ENCODE peak calls at places on chromosomes 7 and 10, in ten cellular contexts. One of them, this sample, is unnamed.

GRCh38 chr10:99555371-99556224 is 22.9 kb downstream of the NKX2-3 start:
- DNase-seq in lung microvascular endothelial cell: no peak
- DNase-seq in glomerular endothelial cell: no peak
- DNase-seq in left ventricle myocardium superior: no peak
- DNase-seq in activated CD8-positive, alpha-beta memory T cell treated with anti-CD3 and anti-CD28 coated beads for 1 hour: no peak
- DNase-seq in ACHN: no peak
- DNase-seq in osteocyte: no peak
- DNase-seq in activated naive CD8-positive, alpha-beta T cell treated with anti-CD3 and anti-CD28 coated beads for 36 hours: no peak
- DNase-seq in uterus: no peak
- DNase-seq in progenitor cell of endocrine pancreas: no peak
- DNase-seq in this sample: no peak

GRCh38 chr7:92729751-92730150 is 106.6 kb downstream of the CDK6 start:
- DNase-seq in lung microvascular endothelial cell: no peak
- DNase-seq in osteocyte: no peak
- DNase-seq in activated naive CD8-positive, alpha-beta T cell treated with anti-CD3 and anti-CD28 coated beads for 36 hours: no peak
- DNase-seq in left ventricle myocardium superior: no peak
- DNase-seq in ACHN: no peak
- DNase-seq in glomerular endothelial cell: no peak
- DNase-seq in uterus: no peak
- DNase-seq in activated CD8-positive, alpha-beta memory T cell treated with anti-CD3 and anti-CD28 coated beads for 1 hour: no peak
- DNase-seq in progenitor cell of endocrine pancreas: no peak
- DNase-seq in this sample: no peak

GRCh38 chr10:112949128-112949823 is 771 bp upstream of the TCF7L2 start:
- DNase-seq in uterus: no peak
- DNase-seq in activated naive CD8-positive, alpha-beta T cell treated with anti-CD3 and anti-CD28 coated beads for 36 hours: no peak
- DNase-seq in glomerular endothelial cell: no peak
- DNase-seq in left ventricle myocardium superior: no peak
- DNase-seq in osteocyte: no peak
- DNase-seq in activated CD8-positive, alpha-beta memory T cell treated with anti-CD3 and anti-CD28 coated beads for 1 hour: no peak
- DNase-seq in ACHN: peak
- DNase-seq in lung microvascular endothelial cell: peak
- DNase-seq in progenitor cell of endocrine pancreas: no peak
- DNase-seq in this sample: peak

GRCh38 chr10:129756912-129757861 is 206.9 kb downstream of the EBF3 start:
- DNase-seq in uterus: peak
- DNase-seq in activated naive CD8-positive, alpha-beta T cell treated with anti-CD3 and anti-CD28 coated beads for 36 hours: no peak
- DNase-seq in ACHN: peak
- DNase-seq in lung microvascular endothelial cell: no peak
- DNase-seq in osteocyte: peak
- DNase-seq in glomerular endothelial cell: no peak
- DNase-seq in activated CD8-positive, alpha-beta memory T cell treated with anti-CD3 and anti-CD28 coated beads for 1 hour: no peak
- DNase-seq in left ventricle myocardium superior: no peak
- DNase-seq in progenitor cell of endocrine pancreas: peak
- DNase-seq in this sample: peak

GRCh38 chr10:103648951-103649532 is 155.5 kb downstream of the NEURL1 start:
- DNase-seq in left ventricle myocardium superior: peak
- DNase-seq in osteocyte: no peak
- DNase-seq in progenitor cell of endocrine pancreas: no peak
- DNase-seq in activated naive CD8-positive, alpha-beta T cell treated with anti-CD3 and anti-CD28 coated beads for 36 hours: no peak
- DNase-seq in glomerular endothelial cell: no peak
- DNase-seq in uterus: peak
- DNase-seq in activated CD8-positive, alpha-beta memory T cell treated with anti-CD3 and anti-CD28 coated beads for 1 hour: no peak
- DNase-seq in lung microvascular endothelial cell: no peak
- DNase-seq in ACHN: no peak
- DNase-seq in this sample: no peak

GRCh38 chr10:86536294-86536861 is 14.8 kb upstream of the WAPL start:
- DNase-seq in lung microvascular endothelial cell: no peak
- DNase-seq in progenitor cell of endocrine pancreas: no peak
- DNase-seq in uterus: no peak
- DNase-seq in glomerular endothelial cell: no peak
- DNase-seq in ACHN: no peak
- DNase-seq in activated naive CD8-positive, alpha-beta T cell treated with anti-CD3 and anti-CD28 coated beads for 36 hours: peak
- DNase-seq in activated CD8-positive, alpha-beta memory T cell treated with anti-CD3 and anti-CD28 coated beads for 1 hour: peak
- DNase-seq in osteocyte: no peak
- DNase-seq in left ventricle myocardium superior: no peak
- DNase-seq in this sample: no peak

GRCh38 chr10:111391146-111391545 is 314.3 kb downstream of the ADRA2A start:
- DNase-seq in osteocyte: no peak
- DNase-seq in lung microvascular endothelial cell: no peak
- DNase-seq in uterus: no peak
- DNase-seq in activated naive CD8-positive, alpha-beta T cell treated with anti-CD3 and anti-CD28 coated beads for 36 hours: no peak
- DNase-seq in glomerular endothelial cell: no peak
- DNase-seq in ACHN: no peak
- DNase-seq in left ventricle myocardium superior: no peak
- DNase-seq in progenitor cell of endocrine pancreas: no peak
- DNase-seq in activated CD8-positive, alpha-beta memory T cell treated with anti-CD3 and anti-CD28 coated beads for 1 hour: no peak
- DNase-seq in this sample: no peak

GRCh38 chr10:21238044-21238443 is 287.4 kb downstream of the SKIDA1 start:
- DNase-seq in glomerular endothelial cell: no peak
- DNase-seq in left ventricle myocardium superior: no peak
- DNase-seq in ACHN: no peak
- DNase-seq in activated CD8-positive, alpha-beta memory T cell treated with anti-CD3 and anti-CD28 coated beads for 1 hour: no peak
- DNase-seq in osteocyte: no peak
- DNase-seq in uterus: no peak
- DNase-seq in activated naive CD8-positive, alpha-beta T cell treated with anti-CD3 and anti-CD28 coated beads for 36 hours: no peak
- DNase-seq in progenitor cell of endocrine pancreas: no peak
- DNase-seq in lung microvascular endothelial cell: no peak
- DNase-seq in this sample: no peak

GRCh38 chr7:19939746-19940145 is 166.3 kb upstream of the TMEM196 start:
- DNase-seq in glomerular endothelial cell: no peak
- DNase-seq in progenitor cell of endocrine pancreas: no peak
- DNase-seq in activated CD8-positive, alpha-beta memory T cell treated with anti-CD3 and anti-CD28 coated beads for 1 hour: no peak
- DNase-seq in osteocyte: no peak
- DNase-seq in uterus: no peak
- DNase-seq in lung microvascular endothelial cell: no peak
- DNase-seq in activated naive CD8-positive, alpha-beta T cell treated with anti-CD3 and anti-CD28 coated beads for 36 hours: no peak
- DNase-seq in left ventricle myocardium superior: no peak
- DNase-seq in ACHN: peak
- DNase-seq in this sample: no peak

GRCh38 chr7:139212133-139212532 is 18.9 kb upstream of the UBN2 start:
- DNase-seq in progenitor cell of endocrine pancreas: no peak
- DNase-seq in left ventricle myocardium superior: no peak
- DNase-seq in activated naive CD8-positive, alpha-beta T cell treated with anti-CD3 and anti-CD28 coated beads for 36 hours: no peak
- DNase-seq in activated CD8-positive, alpha-beta memory T cell treated with anti-CD3 and anti-CD28 coated beads for 1 hour: no peak
- DNase-seq in glomerular endothelial cell: no peak
- DNase-seq in ACHN: no peak
- DNase-seq in lung microvascular endothelial cell: no peak
- DNase-seq in uterus: no peak
- DNase-seq in osteocyte: no peak
- DNase-seq in this sample: no peak

GRCh38 chr10:44153901-44154670 is 230.8 kb downstream of the CXCL12 start:
- DNase-seq in activated naive CD8-positive, alpha-beta T cell treated with anti-CD3 and anti-CD28 coated beads for 36 hours: no peak
- DNase-seq in glomerular endothelial cell: no peak
- DNase-seq in uterus: no peak
- DNase-seq in ACHN: no peak
- DNase-seq in activated CD8-positive, alpha-beta memory T cell treated with anti-CD3 and anti-CD28 coated beads for 1 hour: no peak
- DNase-seq in progenitor cell of endocrine pancreas: no peak
- DNase-seq in left ventricle myocardium superior: no peak
- DNase-seq in osteocyte: no peak
- DNase-seq in lung microvascular endothelial cell: no peak
- DNase-seq in this sample: no peak

GRCh38 chr7:91083855-91084644 is 180.2 kb upstream of the FZD1 start:
- DNase-seq in progenitor cell of endocrine pancreas: no peak
- DNase-seq in activated naive CD8-positive, alpha-beta T cell treated with anti-CD3 and anti-CD28 coated beads for 36 hours: peak
- DNase-seq in left ventricle myocardium superior: peak
- DNase-seq in osteocyte: no peak
- DNase-seq in activated CD8-positive, alpha-beta memory T cell treated with anti-CD3 and anti-CD28 coated beads for 1 hour: no peak
- DNase-seq in glomerular endothelial cell: no peak
- DNase-seq in ACHN: no peak
- DNase-seq in uterus: no peak
- DNase-seq in lung microvascular endothelial cell: peak
- DNase-seq in this sample: peak

GRCh38 chr7:123492485-123492884 is 41.9 kb downstream of the IQUB start:
- DNase-seq in lung microvascular endothelial cell: no peak
- DNase-seq in activated naive CD8-positive, alpha-beta T cell treated with anti-CD3 and anti-CD28 coated beads for 36 hours: no peak
- DNase-seq in uterus: no peak
- DNase-seq in progenitor cell of endocrine pancreas: no peak
- DNase-seq in osteocyte: no peak
- DNase-seq in glomerular endothelial cell: no peak
- DNase-seq in left ventricle myocardium superior: no peak
- DNase-seq in activated CD8-positive, alpha-beta memory T cell treated with anti-CD3 and anti-CD28 coated beads for 1 hour: no peak
- DNase-seq in ACHN: peak
- DNase-seq in this sample: no peak

GRCh38 chr7:30797294-30798040 is 26.2 kb downstream of the MINDY4 start:
- DNase-seq in left ventricle myocardium superior: no peak
- DNase-seq in lung microvascular endothelial cell: no peak
- DNase-seq in activated naive CD8-positive, alpha-beta T cell treated with anti-CD3 and anti-CD28 coated beads for 36 hours: no peak
- DNase-seq in progenitor cell of endocrine pancreas: no peak
- DNase-seq in activated CD8-positive, alpha-beta memory T cell treated with anti-CD3 and anti-CD28 coated beads for 1 hour: no peak
- DNase-seq in glomerular endothelial cell: no peak
- DNase-seq in ACHN: no peak
- DNase-seq in uterus: no peak
- DNase-seq in osteocyte: peak
- DNase-seq in this sample: no peak

GRCh38 chr10:112361951-112362770 is 11.8 kb upstream of the ACSL5 start:
- DNase-seq in left ventricle myocardium superior: peak
- DNase-seq in ACHN: no peak
- DNase-seq in glomerular endothelial cell: peak
- DNase-seq in lung microvascular endothelial cell: peak
- DNase-seq in progenitor cell of endocrine pancreas: no peak
- DNase-seq in osteocyte: no peak
- DNase-seq in activated naive CD8-positive, alpha-beta T cell treated with anti-CD3 and anti-CD28 coated beads for 36 hours: no peak
- DNase-seq in uterus: peak
- DNase-seq in activated CD8-positive, alpha-beta memory T cell treated with anti-CD3 and anti-CD28 coated beads for 1 hour: no peak
- DNase-seq in this sample: peak

GRCh38 chr7:141076377-141076776 is 2.5 kb downstream of the TMEM178B start:
- DNase-seq in ACHN: peak
- DNase-seq in uterus: no peak
- DNase-seq in activated CD8-positive, alpha-beta memory T cell treated with anti-CD3 and anti-CD28 coated beads for 1 hour: no peak
- DNase-seq in left ventricle myocardium superior: no peak
- DNase-seq in activated naive CD8-positive, alpha-beta T cell treated with anti-CD3 and anti-CD28 coated beads for 36 hours: no peak
- DNase-seq in progenitor cell of endocrine pancreas: no peak
- DNase-seq in osteocyte: no peak
- DNase-seq in lung microvascular endothelial cell: no peak
- DNase-seq in glomerular endothelial cell: no peak
- DNase-seq in this sample: peak

GRCh38 chr10:67520924-67521520 is 175.0 kb downstream of the CTNNA3 start:
- DNase-seq in lung microvascular endothelial cell: peak
- DNase-seq in left ventricle myocardium superior: no peak
- DNase-seq in activated naive CD8-positive, alpha-beta T cell treated with anti-CD3 and anti-CD28 coated beads for 36 hours: peak
- DNase-seq in osteocyte: no peak
- DNase-seq in ACHN: peak
- DNase-seq in progenitor cell of endocrine pancreas: no peak
- DNase-seq in uterus: peak
- DNase-seq in activated CD8-positive, alpha-beta memory T cell treated with anti-CD3 and anti-CD28 coated beads for 1 hour: no peak
- DNase-seq in glomerular endothelial cell: peak
- DNase-seq in this sample: peak

GRCh38 chr7:24842449-24843241 is 85.4 kb upstream of the GSDME start:
- DNase-seq in activated CD8-positive, alpha-beta memory T cell treated with anti-CD3 and anti-CD28 coated beads for 1 hour: no peak
- DNase-seq in ACHN: no peak
- DNase-seq in glomerular endothelial cell: no peak
- DNase-seq in left ventricle myocardium superior: no peak
- DNase-seq in uterus: no peak
- DNase-seq in activated naive CD8-positive, alpha-beta T cell treated with anti-CD3 and anti-CD28 coated beads for 36 hours: no peak
- DNase-seq in osteocyte: no peak
- DNase-seq in progenitor cell of endocrine pancreas: no peak
- DNase-seq in lung microvascular endothelial cell: peak
- DNase-seq in this sample: no peak